ENCODE peak calls at places on chromosomes 6 and 20, in six cellular contexts. S is H54, A is A549, M is T-helper 17 cell, T is anterior cingulate cortex, K is AG09319. V is an unnamed sample.

GRCh38 chr6:118650500-118651281 is 700 bp downstream of the CEP85L start:
- DNase-seq in K (no peak), M (peak; percentile 28), S (peak; percentile 19), T (peak; percentile 44), A (peak; percentile 11), V (peak; percentile 15)

GRCh38 chr6:110486756-110487155 is 10.3 kb upstream of the SLC22A16 start:
- DNase-seq in S (no peak), A (no peak), M (no peak), K (no peak), T (no peak), V (no peak)

GRCh38 chr6:159837141-159837490 is 37.0 kb downstream of the PNLDC1 start:
- DNase-seq in T (no peak), A (no peak), S (no peak), M (no peak), K (no peak), V (no peak)

GRCh38 chr6:23498013-23498412 is 628.0 kb upstream of the NRSN1 start:
- DNase-seq in T (no peak), K (peak; percentile 31), M (no peak), A (no peak), S (no peak), V (no peak)

GRCh38 chr6:101779051-101779844 is 385.7 kb downstream of the GRIK2 start:
- DNase-seq in A (no peak), S (no peak), M (no peak), K (no peak), T (no peak), V (no peak)

GRCh38 chr6:6699741-6700367 is 111.3 kb downstream of the LY86 start:
- DNase-seq in M (no peak), K (peak; percentile 88), S (peak; percentile 68), T (peak; percentile 10), A (peak; percentile 43), V (no peak)

GRCh38 chr6:53179961-53180651 is 31.5 kb upstream of the GCM1 start:
- DNase-seq in M (no peak), A (no peak), T (no peak), S (no peak), K (no peak), V (no peak)

GRCh38 chr20:14336667-14337066 is 745 bp downstream of the FLRT3 start:
- DNase-seq in A (peak; percentile 20), M (no peak), T (peak; percentile 10), S (no peak), K (no peak), V (no peak)

GRCh38 chr6:102204336-102204735 is 810.8 kb downstream of the GRIK2 start:
- DNase-seq in S (no peak), A (no peak), M (no peak), K (no peak), T (no peak), V (no peak)

GRCh38 chr20:722822-723644 is 45.3 kb downstream of the SLC52A3 start:
- DNase-seq in K (no peak), T (no peak), S (no peak), M (no peak), A (no peak), V (no peak)

GRCh38 chr6:4459032-4459431 is 317.2 kb upstream of the CDYL start:
- DNase-seq in A (peak; percentile 21), T (no peak), M (no peak), K (peak; percentile 31), S (peak; percentile 47), V (no peak)

GRCh38 chr6:15036690-15037245 is 209.1 kb upstream of the JARID2 start:
- DNase-seq in T (peak; percentile 15), A (no peak), S (no peak), K (no peak), M (no peak), V (no peak)

GRCh38 chr20:13142143-13142542 is 78.9 kb upstream of the ISM1 start:
- DNase-seq in M (no peak), S (no peak), T (no peak), A (no peak), K (no peak), V (no peak)

GRCh38 chr6:27426045-27426620 is 37.6 kb downstream of the ZNF391 start:
- DNase-seq in S (no peak), A (no peak), M (no peak), K (no peak), T (peak; percentile 26), V (no peak)

GRCh38 chr6:79543886-79544285 is 6.7 kb upstream of the LCA5 start:
- DNase-seq in A (no peak), T (no peak), K (no peak), S (no peak), M (no peak), V (no peak)

GRCh38 chr6:9225441-9225871 is 790.1 kb upstream of the SLC35B3 start:
- DNase-seq in M (no peak), S (no peak), A (no peak), T (no peak), K (no peak), V (no peak)

GRCh38 chr6:89644864-89645263 is 6.3 kb upstream of the LYRM2 start:
- DNase-seq in K (no peak), M (no peak), S (no peak), T (no peak), A (no peak), V (no peak)

GRCh38 chr6:136640132-136640915 is 90.1 kb upstream of the MAP7 start:
- DNase-seq in A (no peak), M (no peak), S (no peak), T (no peak), K (no peak), V (no peak)

GRCh38 chr20:45372646-45373352 is 5.3 kb downstream of the TP53TG5 start:
- DNase-seq in K (no peak), T (peak; percentile 70), M (no peak), S (no peak), A (no peak), V (no peak)

GRCh38 chr20:49344975-49345374 is 67.1 kb upstream of the ZNFX1 start:
- DNase-seq in S (peak; percentile 87), M (no peak), K (peak; percentile 81), A (peak; percentile 89), T (peak; percentile 54), V (no peak)

GRCh38 chr20:6178537-6178936 is 55.7 kb upstream of the FERMT1 start:
- DNase-seq in K (peak; percentile 5), A (no peak), M (no peak), T (no peak), S (no peak), V (no peak)

GRCh38 chr6:31143148-31143547 is 4.3 kb upstream of the PSORS1C2 start:
- DNase-seq in T (no peak), K (no peak), A (no peak), M (no peak), S (peak; percentile 46), V (no peak)

GRCh38 chr20:63706852-63707557 is 771 bp downstream of the ARFRP1 start:
- DNase-seq in K (no peak), T (no peak), S (peak; percentile 62), A (no peak), M (peak; percentile 53), V (peak; percentile 47)

GRCh38 chr6:150915868-150916267 is 50.4 kb downstream of the MTHFD1L start:
- DNase-seq in S (no peak), M (no peak), K (no peak), T (no peak), A (no peak), V (no peak)

GRCh38 chr6:73704260-73704659 is 8.3 kb downstream of the CD109 start:
- DNase-seq in T (no peak), S (no peak), K (peak; percentile 86), M (no peak), A (peak; percentile 38), V (no peak)

GRCh38 chr20:10553326-10553984 is 118.3 kb downstream of the SLX4IP start:
- DNase-seq in M (no peak), A (peak; percentile 54), K (no peak), T (peak; percentile 31), S (no peak), V (no peak)

GRCh38 chr6:90415178-90415577 is 118.5 kb upstream of the BACH2 start:
- DNase-seq in M (no peak), A (no peak), K (no peak), T (no peak), S (no peak), V (no peak)

V was measured in activated T-helper 1 cell treated with Interleukin-2 at 50 U/mL for 16 hours.